ENCODE peak calls at places on chromosomes 6 and 20, in nine cellular contexts. One of them, this sample, is unnamed.
A peak's percentile ranks its signal among the peaks of the same experiment; 100 is the strongest.

GRCh38 chr6:41376176-41376575 is 40.8 kb downstream of the NCR2 start:
- DNase-seq in spleen: no peak
- DNase-seq in adrenal gland: no peak
- DNase-seq in GM12878: no peak
- DNase-seq in breast epithelium: no peak
- DNase-seq in IMR-90: no peak
- DNase-seq in H1: no peak
- DNase-seq in esophagus squamous epithelium: no peak
- DNase-seq in sigmoid colon: no peak
- DNase-seq in this sample: no peak

GRCh38 chr6:32254761-32255211 is 30.9 kb upstream of the NOTCH4 start:
- DNase-seq in GM12878: no peak
- DNase-seq in breast epithelium: no peak
- DNase-seq in esophagus squamous epithelium: no peak
- DNase-seq in sigmoid colon: no peak
- DNase-seq in IMR-90: no peak
- DNase-seq in adrenal gland: no peak
- DNase-seq in spleen: no peak
- DNase-seq in H1: no peak
- DNase-seq in this sample: no peak

GRCh38 chr20:41293269-41294037 is 24.1 kb downstream of the ZHX3 start:
- DNase-seq in GM12878: no peak
- DNase-seq in H1: no peak
- DNase-seq in sigmoid colon: no peak
- DNase-seq in esophagus squamous epithelium: no peak
- DNase-seq in breast epithelium: no peak
- DNase-seq in adrenal gland: no peak
- DNase-seq in spleen: no peak
- DNase-seq in IMR-90: peak; percentile 78
- DNase-seq in this sample: peak; percentile 59

GRCh38 chr20:39853664-39854063 is 835.4 kb downstream of the MAFB start:
- DNase-seq in spleen: no peak
- DNase-seq in sigmoid colon: no peak
- DNase-seq in GM12878: peak; percentile 24
- DNase-seq in esophagus squamous epithelium: no peak
- DNase-seq in IMR-90: peak; percentile 82
- DNase-seq in H1: peak; percentile 5
- DNase-seq in breast epithelium: no peak
- DNase-seq in adrenal gland: no peak
- DNase-seq in this sample: no peak

GRCh38 chr6:35413911-35414310 is 38.2 kb upstream of the FANCE start:
- DNase-seq in IMR-90: no peak
- DNase-seq in esophagus squamous epithelium: no peak
- DNase-seq in breast epithelium: no peak
- DNase-seq in H1: no peak
- DNase-seq in adrenal gland: no peak
- DNase-seq in spleen: no peak
- DNase-seq in sigmoid colon: no peak
- DNase-seq in GM12878: no peak
- DNase-seq in this sample: no peak

GRCh38 chr20:62025832-62026563 is 39.7 kb downstream of the TAF4 start:
- DNase-seq in GM12878: no peak
- DNase-seq in esophagus squamous epithelium: no peak
- DNase-seq in H1: no peak
- DNase-seq in breast epithelium: no peak
- DNase-seq in adrenal gland: peak; percentile 73
- DNase-seq in sigmoid colon: no peak
- DNase-seq in spleen: no peak
- DNase-seq in IMR-90: peak; percentile 74
- DNase-seq in this sample: peak; percentile 22

GRCh38 chr20:15902493-15902892 is 670.8 kb downstream of the KIF16B start:
- DNase-seq in H1: peak; percentile 27
- DNase-seq in sigmoid colon: no peak
- DNase-seq in spleen: no peak
- DNase-seq in IMR-90: no peak
- DNase-seq in adrenal gland: no peak
- DNase-seq in breast epithelium: no peak
- DNase-seq in esophagus squamous epithelium: no peak
- DNase-seq in GM12878: no peak
- DNase-seq in this sample: no peak

GRCh38 chr6:158002249-158002950 is 20.7 kb downstream of the SYNJ2 start:
- DNase-seq in H1: no peak
- DNase-seq in spleen: peak; percentile 46
- DNase-seq in IMR-90: no peak
- DNase-seq in sigmoid colon: no peak
- DNase-seq in esophagus squamous epithelium: peak; percentile 7
- DNase-seq in adrenal gland: no peak
- DNase-seq in breast epithelium: no peak
- DNase-seq in GM12878: no peak
- DNase-seq in this sample: no peak

GRCh38 chr6:148431413-148431812 is 88.8 kb downstream of the SASH1 start:
- DNase-seq in sigmoid colon: no peak
- DNase-seq in spleen: no peak
- DNase-seq in breast epithelium: no peak
- DNase-seq in IMR-90: no peak
- DNase-seq in GM12878: no peak
- DNase-seq in adrenal gland: no peak
- DNase-seq in H1: no peak
- DNase-seq in esophagus squamous epithelium: no peak
- DNase-seq in this sample: no peak

GRCh38 chr20:60062431-60063336 is 104.5 kb downstream of the CDH26 start:
- DNase-seq in H1: no peak
- DNase-seq in spleen: no peak
- DNase-seq in sigmoid colon: peak; percentile 46
- DNase-seq in esophagus squamous epithelium: no peak
- DNase-seq in IMR-90: peak; percentile 69
- DNase-seq in adrenal gland: no peak
- DNase-seq in GM12878: no peak
- DNase-seq in breast epithelium: no peak
- DNase-seq in this sample: no peak

GRCh38 chr20:18416478-18416877 is 50.4 kb downstream of the DZANK1 start:
- DNase-seq in esophagus squamous epithelium: no peak
- DNase-seq in adrenal gland: no peak
- DNase-seq in GM12878: no peak
- DNase-seq in IMR-90: no peak
- DNase-seq in breast epithelium: no peak
- DNase-seq in sigmoid colon: no peak
- DNase-seq in H1: no peak
- DNase-seq in spleen: no peak
- DNase-seq in this sample: no peak

GRCh38 chr6:43037706-43038105 is 15.9 kb downstream of the CUL7 start:
- DNase-seq in esophagus squamous epithelium: no peak
- DNase-seq in GM12878: no peak
- DNase-seq in spleen: no peak
- DNase-seq in breast epithelium: no peak
- DNase-seq in sigmoid colon: no peak
- DNase-seq in H1: no peak
- DNase-seq in IMR-90: no peak
- DNase-seq in adrenal gland: no peak
- DNase-seq in this sample: no peak

GRCh38 chr6:69294862-69295261 is 501.9 kb downstream of the LMBRD1 start:
- DNase-seq in spleen: no peak
- DNase-seq in sigmoid colon: no peak
- DNase-seq in IMR-90: no peak
- DNase-seq in breast epithelium: no peak
- DNase-seq in GM12878: no peak
- DNase-seq in adrenal gland: no peak
- DNase-seq in esophagus squamous epithelium: no peak
- DNase-seq in H1: no peak
- DNase-seq in this sample: no peak

GRCh38 chr20:8756410-8756809 is 312.5 kb upstream of the PLCB4 start:
- DNase-seq in H1: no peak
- DNase-seq in esophagus squamous epithelium: no peak
- DNase-seq in adrenal gland: peak; percentile 85
- DNase-seq in breast epithelium: no peak
- DNase-seq in sigmoid colon: peak; percentile 72
- DNase-seq in GM12878: no peak
- DNase-seq in IMR-90: peak; percentile 96
- DNase-seq in spleen: no peak
- DNase-seq in this sample: no peak

GRCh38 chr20:35146299-35146921 is 726 bp downstream of the EDEM2 start:
- DNase-seq in breast epithelium: no peak
- DNase-seq in GM12878: no peak
- DNase-seq in H1: no peak
- DNase-seq in adrenal gland: no peak
- DNase-seq in sigmoid colon: no peak
- DNase-seq in esophagus squamous epithelium: no peak
- DNase-seq in IMR-90: no peak
- DNase-seq in spleen: peak; percentile 86
- DNase-seq in this sample: no peak

GRCh38 chr6:69584913-69585729 is 211.7 kb downstream of the LMBRD1 start:
- DNase-seq in GM12878: peak; percentile 35
- DNase-seq in spleen: no peak
- DNase-seq in breast epithelium: no peak
- DNase-seq in esophagus squamous epithelium: no peak
- DNase-seq in sigmoid colon: no peak
- DNase-seq in adrenal gland: no peak
- DNase-seq in IMR-90: no peak
- DNase-seq in H1: no peak
- DNase-seq in this sample: no peak

GRCh38 chr20:19077370-19078220 is 134.8 kb upstream of the SLC24A3 start:
- DNase-seq in esophagus squamous epithelium: no peak
- DNase-seq in breast epithelium: no peak
- DNase-seq in adrenal gland: no peak
- DNase-seq in GM12878: no peak
- DNase-seq in spleen: no peak
- DNase-seq in sigmoid colon: no peak
- DNase-seq in H1: no peak
- DNase-seq in IMR-90: no peak
- DNase-seq in this sample: no peak

GRCh38 chr20:54194724-54195438 is 13.0 kb upstream of the PFDN4 start:
- DNase-seq in esophagus squamous epithelium: no peak
- DNase-seq in adrenal gland: no peak
- DNase-seq in GM12878: no peak
- DNase-seq in spleen: no peak
- DNase-seq in sigmoid colon: no peak
- DNase-seq in IMR-90: peak; percentile 3
- DNase-seq in breast epithelium: no peak
- DNase-seq in H1: no peak
- DNase-seq in this sample: no peak

GRCh38 chr6:23073851-23074250 is 504.5 kb downstream of the HDGFL1 start:
- DNase-seq in esophagus squamous epithelium: no peak
- DNase-seq in H1: no peak
- DNase-seq in GM12878: no peak
- DNase-seq in adrenal gland: no peak
- DNase-seq in IMR-90: peak; percentile 29
- DNase-seq in spleen: no peak
- DNase-seq in breast epithelium: no peak
- DNase-seq in sigmoid colon: no peak
- DNase-seq in this sample: no peak

GRCh38 chr6:139556532-139556931 is 182.1 kb upstream of the CITED2 start:
- DNase-seq in spleen: no peak
- DNase-seq in GM12878: no peak
- DNase-seq in IMR-90: no peak
- DNase-seq in sigmoid colon: no peak
- DNase-seq in esophagus squamous epithelium: no peak
- DNase-seq in breast epithelium: no peak
- DNase-seq in H1: no peak
- DNase-seq in adrenal gland: no peak
- DNase-seq in this sample: no peak

GRCh38 chr6:136012198-136012884 is 160.8 kb downstream of the PDE7B start:
- DNase-seq in breast epithelium: no peak
- DNase-seq in spleen: no peak
- DNase-seq in sigmoid colon: no peak
- DNase-seq in GM12878: no peak
- DNase-seq in adrenal gland: no peak
- DNase-seq in IMR-90: peak; percentile 94
- DNase-seq in esophagus squamous epithelium: no peak
- DNase-seq in H1: no peak
- DNase-seq in this sample: no peak
- H3K4me3 ChIP-seq in breast epithelium: no peak overlapping the region
- H3K4me3 ChIP-seq in spleen: no peak overlapping the region
- H3K4me3 ChIP-seq in sigmoid colon: no peak overlapping the region
- H3K4me3 ChIP-seq in GM12878: no peak overlapping the region
- H3K4me3 ChIP-seq in adrenal gland: no peak overlapping the region
- H3K4me3 ChIP-seq in IMR-90: peak overlapping the region; percentile 46
- H3K4me3 ChIP-seq in esophagus squamous epithelium: no peak overlapping the region
- H3K4me3 ChIP-seq in H1: no peak overlapping the region
- H3K4me3 ChIP-seq in this sample: no peak overlapping the region

DNA sequence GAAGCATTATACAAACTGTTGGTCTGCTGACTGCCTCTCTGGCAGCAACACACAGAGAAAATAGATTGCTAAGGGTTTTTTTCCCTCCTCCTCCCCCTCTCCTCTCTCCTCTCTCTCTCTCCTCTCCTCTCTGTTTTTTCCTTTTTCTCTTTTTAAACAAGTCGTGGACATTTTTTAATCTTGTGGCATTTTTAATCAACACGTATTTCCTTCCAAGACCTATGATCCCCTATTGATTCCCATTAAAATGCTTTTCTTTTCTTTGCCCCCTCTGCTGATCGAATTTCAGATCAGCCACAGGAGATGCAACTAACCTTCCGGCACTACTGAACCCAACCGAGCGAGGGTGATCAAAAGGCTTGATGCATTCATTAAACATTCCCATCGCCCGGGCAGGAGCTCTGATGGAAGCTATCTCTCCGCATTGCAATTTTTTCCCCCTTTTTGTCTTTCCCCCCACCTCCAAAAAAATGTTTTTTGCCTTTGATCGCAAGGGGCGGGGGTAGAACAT is 90.7 kb upstream of the ARID1B start:
- DNase-seq in breast epithelium: no peak
- DNase-seq in spleen: no peak
- DNase-seq in sigmoid colon: peak; percentile 66
- DNase-seq in adrenal gland: peak; percentile 60
- DNase-seq in IMR-90: peak; percentile 59
- DNase-seq in GM12878: no peak
- DNase-seq in esophagus squamous epithelium: no peak
- DNase-seq in H1: no peak
- DNase-seq in this sample: peak; percentile 16
- TF ChIP-seq CTCF in breast epithelium: peak; percentile 50
- TF ChIP-seq CTCF in spleen: peak; percentile 61
- TF ChIP-seq CTCF in sigmoid colon: peak; percentile 81
- TF ChIP-seq CTCF in adrenal gland: no peak
- TF ChIP-seq CTCF in IMR-90: peak; percentile 36
- TF ChIP-seq CTCF in GM12878: peak; percentile 38
- TF ChIP-seq CTCF in esophagus squamous epithelium: no peak
- TF ChIP-seq CTCF in H1: peak; percentile 18
- TF ChIP-seq CTCF in this sample: no peak

DNA sequence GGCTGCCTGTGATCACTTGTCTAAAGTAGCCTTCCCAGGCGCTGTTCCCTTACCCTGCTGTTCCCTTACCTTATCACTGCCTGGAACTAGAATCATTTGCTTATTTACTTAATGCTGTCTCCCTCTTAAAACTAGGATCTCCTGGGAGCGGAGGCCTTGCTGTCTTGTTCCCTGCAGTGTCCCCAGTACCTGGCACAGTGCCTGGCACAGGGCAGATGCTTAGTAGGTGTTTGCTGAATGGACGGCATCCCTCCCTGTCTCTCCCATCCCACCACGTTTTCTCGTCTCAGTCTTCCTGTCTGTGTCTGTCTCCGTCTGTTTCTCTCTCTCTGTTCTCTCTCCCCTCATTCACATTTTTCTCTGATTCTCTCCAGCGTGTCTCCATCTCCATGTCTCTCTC is 99.9 kb upstream of the MYL9 start:
- DNase-seq in breast epithelium: no peak
- DNase-seq in adrenal gland: no peak
- DNase-seq in H1: no peak
- DNase-seq in esophagus squamous epithelium: no peak
- DNase-seq in spleen: no peak
- DNase-seq in IMR-90: no peak
- DNase-seq in GM12878: no peak
- DNase-seq in sigmoid colon: no peak
- DNase-seq in this sample: no peak
- TF ChIP-seq POLR2A in breast epithelium: no peak
- TF ChIP-seq POLR2A in adrenal gland: no peak
- TF ChIP-seq POLR2A in H1: no peak
- TF ChIP-seq POLR2A in esophagus squamous epithelium: no peak
- TF ChIP-seq POLR2A in spleen: no peak
- TF ChIP-seq POLR2A in IMR-90: no peak
- TF ChIP-seq POLR2A in GM12878: no peak
- TF ChIP-seq POLR2A in sigmoid colon: no peak
- TF ChIP-seq POLR2A in this sample: no peak

GRCh38 chr6:149691201-149691600 is 26.7 kb downstream of the LATS1 start:
- DNase-seq in GM12878: no peak
- DNase-seq in adrenal gland: no peak
- DNase-seq in spleen: no peak
- DNase-seq in IMR-90: no peak
- DNase-seq in H1: no peak
- DNase-seq in sigmoid colon: no peak
- DNase-seq in breast epithelium: no peak
- DNase-seq in esophagus squamous epithelium: no peak
- DNase-seq in this sample: no peak
- H3K4me3 ChIP-seq in GM12878: no peak overlapping the region
- H3K4me3 ChIP-seq in adrenal gland: no peak overlapping the region
- H3K4me3 ChIP-seq in spleen: no peak overlapping the region
- H3K4me3 ChIP-seq in IMR-90: no peak overlapping the region
- H3K4me3 ChIP-seq in H1: no peak overlapping the region
- H3K4me3 ChIP-seq in sigmoid colon: no peak overlapping the region
- H3K4me3 ChIP-seq in breast epithelium: no peak overlapping the region
- H3K4me3 ChIP-seq in esophagus squamous epithelium: no peak overlapping the region
- H3K4me3 ChIP-seq in this sample: no peak overlapping the region